ENCODE peak calls at places on chromosomes 7 and 10, in eight cellular contexts. Q, I, S, P, X, B, W and C are unnamed samples.
A peak's percentile ranks its signal among the peaks of the same experiment; 100 is the strongest.

GRCh38 chr10:94439275-94439861 is 37.0 kb downstream of the TBC1D12 start:
- DNase-seq in B (peak; percentile 32), I (no peak), Q (no peak), W (no peak), X (no peak), P (no peak), S (no peak), C (no peak)

GRCh38 chr10:119197921-119198320 is 9.4 kb upstream of the GRK5 start:
- DNase-seq in I (no peak), W (no peak), S (no peak), X (peak; percentile 69), P (no peak), Q (no peak), B (peak; percentile 33), C (peak; percentile 56)

GRCh38 chr7:45703373-45703821 is 129.2 kb downstream of the ADCY1 start:
- DNase-seq in X (no peak), P (no peak), S (no peak), W (no peak), Q (no peak), I (no peak), B (no peak), C (no peak)

GRCh38 chr7:16080131-16080530 is 341.2 kb downstream of the CRPPA start:
- DNase-seq in X (no peak), I (no peak), P (no peak), S (no peak), Q (no peak), W (no peak), B (no peak), C (no peak)

GRCh38 chr7:920351-921070 is 34.0 kb downstream of the ADAP1 start:
- DNase-seq in W (no peak), B (no peak), I (no peak), X (no peak), Q (no peak), S (no peak), P (no peak), C (no peak)

GRCh38 chr10:48302515-48303476 is 3.7 kb upstream of the MAPK8 start:
- DNase-seq in B (no peak), W (no peak), I (no peak), X (no peak), P (no peak), S (no peak), Q (no peak), C (no peak)

GRCh38 chr10:112898540-112899395 is 51.3 kb upstream of the TCF7L2 start:
- DNase-seq in B (peak; percentile 35), S (no peak), W (no peak), X (peak; percentile 90), Q (peak; percentile 75), I (peak; percentile 81), P (peak; percentile 92), C (no peak)

GRCh38 chr7:144736880-144737493 is 98.9 kb downstream of the TPK1 start:
- DNase-seq in B (no peak), X (no peak), S (no peak), Q (no peak), P (no peak), I (no peak), W (no peak), C (no peak)

GRCh38 chr7:44305564-44306507 is 19.6 kb downstream of the CAMK2B start:
- DNase-seq in X (no peak), W (no peak), P (no peak), S (no peak), Q (no peak), B (no peak), I (no peak), C (peak; percentile 1)

GRCh38 chr10:62380002-62380401 is 5.8 kb downstream of the ZNF365 start:
- DNase-seq in S (no peak), I (peak; percentile 43), P (no peak), X (peak; percentile 10), Q (peak; percentile 60), W (no peak), B (no peak), C (no peak)

GRCh38 chr10:119250641-119251314 is 43.4 kb downstream of the GRK5 start:
- DNase-seq in P (no peak), I (no peak), Q (no peak), S (peak; percentile 47), B (peak; percentile 90), W (no peak), X (no peak), C (no peak)

GRCh38 chr10:33249137-33249536 is 85.3 kb downstream of the NRP1 start:
- DNase-seq in P (no peak), W (no peak), X (no peak), I (no peak), B (no peak), Q (no peak), S (no peak), C (no peak)

GRCh38 chr10:33245343-33245742 is 89.1 kb downstream of the NRP1 start:
- DNase-seq in S (no peak), Q (no peak), W (no peak), X (no peak), I (no peak), B (no peak), P (no peak), C (no peak)

GRCh38 chr10:33247221-33247907 is 87.1 kb downstream of the NRP1 start:
- DNase-seq in I (no peak), X (no peak), B (no peak), W (no peak), P (no peak), S (no peak), Q (no peak), C (peak; percentile 6)

GRCh38 chr10:33249659-33250058 is 84.8 kb downstream of the NRP1 start:
- DNase-seq in W (no peak), Q (no peak), X (no peak), I (no peak), P (no peak), S (no peak), B (peak; percentile 97), C (no peak)

DNA sequence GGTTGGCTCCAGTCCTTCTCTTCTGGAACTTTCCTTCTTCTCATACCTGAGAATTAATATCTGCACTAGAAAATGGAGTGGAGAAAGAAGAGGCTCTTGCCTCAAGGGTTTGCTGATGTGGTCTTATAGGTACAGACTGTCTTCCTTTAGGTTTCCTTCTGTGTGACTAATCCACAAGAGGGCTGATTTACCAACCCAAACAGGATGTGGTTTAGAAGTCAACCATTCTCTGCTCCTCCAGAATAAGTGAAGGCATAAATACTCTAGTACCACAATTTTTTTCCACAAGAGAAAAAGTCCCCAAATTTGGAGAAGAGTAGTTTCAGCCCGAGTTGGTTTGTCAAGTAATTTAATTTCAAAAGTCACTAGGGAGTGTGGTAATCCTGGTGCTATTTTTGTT is 85.8 kb downstream of the NRP1 start:
- DNase-seq in Q (no peak), P (no peak), X (no peak), I (no peak), W (no peak), B (peak; percentile 87), S (no peak), C (peak; percentile 79)
- TF ChIP-seq MAX in Q (no peak), P (no peak), X (no peak), I (no peak), W (no peak), B (no peak), S (no peak), C (no peak)

GRCh38 chr7:134690614-134691504 is 44.2 kb downstream of the BPGM start:
- DNase-seq in B (no peak), I (no peak), Q (no peak), S (no peak), P (no peak), X (no peak), W (no peak), C (no peak)

GRCh38 chr7:134686782-134687181 is 40.1 kb downstream of the BPGM start:
- DNase-seq in P (no peak), I (peak; percentile 38), X (no peak), Q (no peak), S (no peak), W (no peak), B (peak; percentile 55), C (no peak)

GRCh38 chr7:134693256-134693655 is 46.6 kb downstream of the BPGM start:
- DNase-seq in Q (no peak), S (no peak), P (no peak), I (no peak), X (no peak), B (no peak), W (no peak), C (no peak)

GRCh38 chr7:134691820-134692705 is 45.4 kb downstream of the BPGM start:
- DNase-seq in I (no peak), B (no peak), S (no peak), P (no peak), W (no peak), Q (no peak), X (no peak), C (no peak)

DNA sequence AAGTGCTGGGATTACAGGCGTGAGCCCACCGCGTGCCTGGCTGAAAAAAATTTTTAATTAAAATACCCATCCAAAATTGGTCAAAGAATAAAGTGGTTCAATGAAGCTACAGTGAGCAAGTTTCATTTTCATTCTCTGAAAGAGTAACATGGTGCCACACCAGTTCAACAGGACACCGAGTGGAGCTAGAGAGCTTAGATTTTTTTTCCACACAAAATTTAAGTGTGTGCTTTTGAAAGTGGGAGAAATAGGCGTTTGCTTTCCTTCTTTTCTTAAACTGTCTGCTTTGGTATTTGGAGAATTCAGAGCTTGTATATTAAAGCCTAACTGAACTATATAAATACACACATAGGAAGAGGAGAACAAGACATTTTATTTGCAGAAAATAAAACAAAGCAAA is 43.4 kb downstream of the BPGM start:
- DNase-seq in B (peak; percentile 56), P (no peak), S (no peak), W (no peak), I (no peak), Q (no peak), X (no peak), C (peak; percentile 15)
- TF ChIP-seq CTCF in B (peak; percentile 39), P (no peak), S (peak; percentile 10), W (peak; percentile 10), I (peak; percentile 60), Q (peak; percentile 20), X (peak; percentile 46), C (no peak)

GRCh38 chr10:87864497-87865059 is 1.2 kb downstream of the PTEN start:
- DNase-seq in I (no peak), Q (no peak), B (peak; percentile 59), S (peak; percentile 13), P (no peak), W (no peak), X (no peak), C (peak; percentile 56)

GRCh38 chr10:87867453-87867852 is 4.0 kb downstream of the PTEN start:
- DNase-seq in W (no peak), B (peak; percentile 39), P (no peak), X (no peak), S (no peak), I (no peak), Q (no peak), C (no peak)

GRCh38 chr10:87868277-87868676 is 4.9 kb downstream of the PTEN start:
- DNase-seq in P (no peak), W (no peak), S (no peak), I (no peak), X (no peak), B (peak; percentile 37), Q (no peak), C (no peak)

GRCh38 chr10:87865201-87866025 is 2.0 kb downstream of the PTEN start:
- DNase-seq in X (no peak), W (no peak), B (peak; percentile 51), I (no peak), P (no peak), Q (no peak), S (no peak), C (no peak)

GRCh38 chr10:87866575-87866974 is 3.1 kb downstream of the PTEN start:
- DNase-seq in P (no peak), B (peak; percentile 46), I (no peak), W (no peak), Q (no peak), S (no peak), X (no peak), C (no peak)
- H3K4me3 ChIP-seq in P (peak overlapping the region; percentile 94), B (peak overlapping the region; percentile 50), I (peak overlapping the region; percentile 78), W (peak overlapping the region; percentile 94), Q (no peak overlapping the region), S (peak overlapping the region; percentile 88), X (peak overlapping the region; percentile 94), C (peak overlapping the region; percentile 77)

GRCh38 chr7:14457567-14458453 is 444.7 kb downstream of the DGKB start:
- DNase-seq in Q (peak; percentile 83), B (peak; percentile 79), S (peak; percentile 40), P (peak; percentile 33), W (no peak), X (peak; percentile 26), I (peak; percentile 31), C (peak; percentile 77)
- TF ChIP-seq MAX in Q (no peak), B (no peak), S (no peak), P (no peak), W (no peak), X (no peak), I (no peak), C (no peak)